ENCODE peak calls at places on chromosomes 6 and 20, in five cellular contexts. One of them, this sample, is unnamed.

GRCh38 chr6:133241901-133242760 is 974 bp downstream of the EYA4 start:
- DNase-seq in amniotic stem cell: no peak
- DNase-seq in hippocampal formation: no peak
- DNase-seq in HFFc6: no peak
- DNase-seq in H9: peak; percentile 52
- DNase-seq in this sample: no peak

GRCh38 chr6:51526922-51527321 is 560.5 kb downstream of the PKHD1 start:
- DNase-seq in HFFc6: no peak
- DNase-seq in H9: no peak
- DNase-seq in amniotic stem cell: no peak
- DNase-seq in hippocampal formation: no peak
- DNase-seq in this sample: no peak

GRCh38 chr20:37519508-37520416 is 1.3 kb upstream of the NNAT start:
- DNase-seq in amniotic stem cell: no peak
- DNase-seq in H9: no peak
- DNase-seq in hippocampal formation: no peak
- DNase-seq in HFFc6: no peak
- DNase-seq in this sample: no peak

GRCh38 chr6:32972353-32973143 is 4.2 kb downstream of the BRD2 start:
- DNase-seq in HFFc6: no peak
- DNase-seq in H9: no peak
- DNase-seq in hippocampal formation: no peak
- DNase-seq in amniotic stem cell: no peak
- DNase-seq in this sample: no peak

GRCh38 chr20:8858181-8858794 is 210.6 kb upstream of the PLCB4 start:
- DNase-seq in hippocampal formation: no peak
- DNase-seq in amniotic stem cell: no peak
- DNase-seq in HFFc6: no peak
- DNase-seq in H9: no peak
- DNase-seq in this sample: no peak

GRCh38 chr6:158801655-158802294 is 17.4 kb downstream of the EZR start:
- DNase-seq in HFFc6: no peak
- DNase-seq in hippocampal formation: no peak
- DNase-seq in amniotic stem cell: no peak
- DNase-seq in H9: no peak
- DNase-seq in this sample: no peak

GRCh38 chr20:34553366-34553867 is 5.1 kb upstream of the MAP1LC3A start:
- DNase-seq in hippocampal formation: no peak
- DNase-seq in HFFc6: no peak
- DNase-seq in H9: no peak
- DNase-seq in amniotic stem cell: no peak
- DNase-seq in this sample: no peak

GRCh38 chr6:166679566-166679965 is 52.5 kb upstream of the RPS6KA2 start:
- DNase-seq in amniotic stem cell: no peak
- DNase-seq in hippocampal formation: no peak
- DNase-seq in H9: no peak
- DNase-seq in HFFc6: no peak
- DNase-seq in this sample: no peak

GRCh38 chr20:17835240-17835940 is 133.2 kb downstream of the SNX5 start:
- DNase-seq in hippocampal formation: no peak
- DNase-seq in amniotic stem cell: peak; percentile 83
- DNase-seq in H9: no peak
- DNase-seq in HFFc6: peak; percentile 85
- DNase-seq in this sample: peak; percentile 66

GRCh38 chr6:121442591-121442990 is 7.1 kb downstream of the GJA1 start:
- DNase-seq in HFFc6: no peak
- DNase-seq in H9: no peak
- DNase-seq in amniotic stem cell: no peak
- DNase-seq in hippocampal formation: no peak
- DNase-seq in this sample: no peak

GRCh38 chr20:23180451-23180921 is 94.4 kb upstream of the CD93 start:
- DNase-seq in HFFc6: no peak
- DNase-seq in amniotic stem cell: no peak
- DNase-seq in hippocampal formation: no peak
- DNase-seq in H9: no peak
- DNase-seq in this sample: no peak

GRCh38 chr6:16669227-16669626 is 92.0 kb downstream of the ATXN1 start:
- DNase-seq in amniotic stem cell: no peak
- DNase-seq in hippocampal formation: no peak
- DNase-seq in H9: no peak
- DNase-seq in HFFc6: peak; percentile 44
- DNase-seq in this sample: no peak

GRCh38 chr6:128569737-128570438 is 49.5 kb upstream of the PTPRK start:
- DNase-seq in HFFc6: peak; percentile 85
- DNase-seq in amniotic stem cell: peak; percentile 69
- DNase-seq in H9: no peak
- DNase-seq in hippocampal formation: no peak
- DNase-seq in this sample: peak; percentile 94

GRCh38 chr6:30227763-30228487 is 14.7 kb upstream of the TRIM26 start:
- DNase-seq in amniotic stem cell: no peak
- DNase-seq in HFFc6: no peak
- DNase-seq in hippocampal formation: no peak
- DNase-seq in H9: no peak
- DNase-seq in this sample: no peak

GRCh38 chr6:57159127-57159526 is 13.0 kb upstream of the BAG2 start:
- DNase-seq in H9: no peak
- DNase-seq in amniotic stem cell: no peak
- DNase-seq in HFFc6: no peak
- DNase-seq in hippocampal formation: no peak
- DNase-seq in this sample: no peak